ENCODE peak calls at places on chromosomes 3 and 15, in six cellular contexts. E, L, O, V, S and G are unnamed samples.

GRCh38 chr3:69739204-69740102 is at the start of gene MITF:
- DNase-seq in O (peak), E (peak), L (peak), S (peak), V (peak), G (peak)

GRCh38 chr3:25594007-25594502 is 70.7 kb downstream of the TOP2B start:
- DNase-seq in O (no peak), E (no peak), S (peak), V (peak), L (no peak), G (no peak)

GRCh38 chr3:120710359-120710758 is 28.3 kb upstream of the HGD start:
- DNase-seq in S (no peak), O (no peak), E (no peak), L (no peak), V (no peak), G (no peak)

GRCh38 chr3:32901005-32901932 is 50.2 kb upstream of the CCR4 start:
- DNase-seq in S (no peak), L (no peak), O (no peak), V (no peak), E (no peak), G (no peak)

GRCh38 chr3:5013021-5013906 is 34.0 kb downstream of the BHLHE40 start:
- DNase-seq in E (peak), V (peak), S (peak), O (peak), L (no peak), G (no peak)

GRCh38 chr3:1272541-1273265 is 179.9 kb downstream of the CNTN6 start:
- DNase-seq in S (no peak), O (peak), E (no peak), L (no peak), V (no peak), G (no peak)

GRCh38 chr15:99732711-99733267 is 448 bp downstream of the LYSMD4 start:
- DNase-seq in V (peak), S (no peak), O (no peak), E (peak), L (no peak), G (peak)

GRCh38 chr3:53804697-53805462 is 41.3 kb downstream of the CHDH start:
- DNase-seq in E (no peak), V (no peak), O (no peak), S (no peak), L (peak), G (peak)

GRCh38 chr3:6861989-6862879 is 1.3 kb downstream of the GRM7 start:
- DNase-seq in O (no peak), E (no peak), S (no peak), L (no peak), V (no peak), G (no peak)

GRCh38 chr3:168116279-168116678 is 20.6 kb upstream of the GOLIM4 start:
- DNase-seq in E (peak), V (peak), O (peak), S (no peak), L (no peak), G (no peak)

GRCh38 chr15:69838951-69839350 is 258.8 kb downstream of the TLE3 start:
- DNase-seq in S (no peak), O (no peak), L (no peak), V (no peak), E (no peak), G (no peak)

GRCh38 chr15:79132770-79133169 is 42.2 kb upstream of the RASGRF1 start:
- DNase-seq in O (no peak), E (no peak), L (no peak), V (no peak), S (no peak), G (no peak)

GRCh38 chr3:13234155-13234505 is 160.9 kb upstream of the IQSEC1 start:
- DNase-seq in O (no peak), E (no peak), S (no peak), L (no peak), V (no peak), G (no peak)

GRCh38 chr3:149638401-149639092 is 19.3 kb downstream of the WWTR1 start:
- DNase-seq in O (no peak), E (no peak), L (no peak), S (no peak), V (no peak), G (no peak)

GRCh38 chr15:25739687-25740121 is 123.4 kb downstream of the ATP10A start:
- DNase-seq in O (no peak), L (no peak), V (no peak), S (no peak), E (no peak), G (no peak)

GRCh38 chr15:74664028-74664616 is 31.7 kb downstream of the EDC3 start:
- DNase-seq in V (no peak), O (peak), S (peak), E (peak), L (no peak), G (no peak)

GRCh38 chr3:101850327-101851048 is 1.2 kb downstream of the NFKBIZ start:
- DNase-seq in V (no peak), E (no peak), S (no peak), O (no peak), L (no peak), G (no peak)

GRCh38 chr15:53209396-53210042 is 419.4 kb upstream of the ONECUT1 start:
- DNase-seq in O (no peak), V (no peak), L (no peak), E (no peak), S (no peak), G (no peak)

GRCh38 chr3:111333642-111334041 is 208.4 kb upstream of the CD96 start:
- DNase-seq in L (no peak), S (no peak), V (no peak), E (no peak), O (no peak), G (no peak)

GRCh38 chr15:99504823-99505551 is 60.8 kb upstream of the MEF2A start:
- DNase-seq in E (no peak), V (no peak), L (no peak), O (no peak), S (peak), G (no peak)

GRCh38 chr15:91737419-91737818 is 116.1 kb upstream of the SLCO3A1 start:
- DNase-seq in S (no peak), V (no peak), L (no peak), O (no peak), E (no peak), G (no peak)

GRCh38 chr3:61847784-61848462 is 286.6 kb downstream of the PTPRG start:
- DNase-seq in S (peak), L (no peak), O (peak), E (peak), V (no peak), G (no peak)

GRCh38 chr3:96803860-96804259 is 10.5 kb upstream of the EPHA6 start:
- DNase-seq in V (no peak), L (no peak), E (no peak), S (no peak), O (no peak), G (no peak)

GRCh38 chr3:128066111-128066510 is 13.9 kb downstream of the SEC61A1 start:
- DNase-seq in L (no peak), V (no peak), E (no peak), O (no peak), S (no peak), G (no peak)

GRCh38 chr3:128064962-128065361 is 12.7 kb downstream of the SEC61A1 start:
- DNase-seq in S (no peak), O (no peak), L (no peak), V (no peak), E (no peak), G (no peak)

GRCh38 chr3:128060473-128061381 is 8.5 kb downstream of the SEC61A1 start:
- DNase-seq in E (no peak), S (no peak), O (no peak), V (no peak), L (no peak), G (no peak)

GRCh38 chr3:128067481-128067880 is 15.2 kb downstream of the SEC61A1 start:
- DNase-seq in E (no peak), V (no peak), O (no peak), L (no peak), S (no peak), G (no peak)

DNA sequence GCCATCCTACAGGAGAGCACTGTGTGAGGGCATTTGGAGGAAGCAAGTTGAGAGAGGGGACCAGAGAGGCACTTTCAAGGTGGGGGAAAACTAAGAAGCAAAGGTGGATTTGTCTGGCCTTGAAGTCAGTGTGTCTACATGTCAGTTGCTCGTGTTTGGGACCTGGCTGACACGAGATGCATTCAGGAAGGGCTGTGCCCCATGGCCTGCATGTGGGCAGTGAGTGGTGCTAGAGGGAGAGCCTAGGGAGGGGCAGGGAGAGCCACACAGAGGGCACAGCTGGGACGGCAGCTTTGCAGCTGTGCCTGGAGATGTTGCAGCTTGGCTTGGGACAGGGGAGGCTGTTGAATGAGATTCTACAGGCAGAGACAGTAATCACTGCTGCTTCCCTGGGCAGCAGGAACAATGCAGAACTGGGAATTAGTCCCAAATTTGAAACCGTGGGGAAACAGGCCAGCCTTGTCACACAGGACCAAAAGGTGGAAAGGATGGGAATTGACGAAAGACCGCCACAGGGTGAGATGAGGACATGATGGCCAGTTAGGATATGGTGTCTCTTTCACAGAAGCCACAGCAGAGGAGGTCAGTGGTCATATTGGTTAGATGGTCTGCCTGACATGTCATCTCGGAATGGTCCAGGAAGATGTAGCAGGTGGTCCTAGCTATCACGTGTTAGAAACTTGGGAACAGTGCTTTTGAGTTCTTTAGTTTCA is 10.0 kb downstream of the SEC61A1 start:
- DNase-seq in V (no peak), S (no peak), L (no peak), O (no peak), E (no peak), G (no peak)
- TF ChIP-seq POLR2A in V (no peak), S (peak), L (no peak), O (no peak), E (no peak), G (no peak)

DNA sequence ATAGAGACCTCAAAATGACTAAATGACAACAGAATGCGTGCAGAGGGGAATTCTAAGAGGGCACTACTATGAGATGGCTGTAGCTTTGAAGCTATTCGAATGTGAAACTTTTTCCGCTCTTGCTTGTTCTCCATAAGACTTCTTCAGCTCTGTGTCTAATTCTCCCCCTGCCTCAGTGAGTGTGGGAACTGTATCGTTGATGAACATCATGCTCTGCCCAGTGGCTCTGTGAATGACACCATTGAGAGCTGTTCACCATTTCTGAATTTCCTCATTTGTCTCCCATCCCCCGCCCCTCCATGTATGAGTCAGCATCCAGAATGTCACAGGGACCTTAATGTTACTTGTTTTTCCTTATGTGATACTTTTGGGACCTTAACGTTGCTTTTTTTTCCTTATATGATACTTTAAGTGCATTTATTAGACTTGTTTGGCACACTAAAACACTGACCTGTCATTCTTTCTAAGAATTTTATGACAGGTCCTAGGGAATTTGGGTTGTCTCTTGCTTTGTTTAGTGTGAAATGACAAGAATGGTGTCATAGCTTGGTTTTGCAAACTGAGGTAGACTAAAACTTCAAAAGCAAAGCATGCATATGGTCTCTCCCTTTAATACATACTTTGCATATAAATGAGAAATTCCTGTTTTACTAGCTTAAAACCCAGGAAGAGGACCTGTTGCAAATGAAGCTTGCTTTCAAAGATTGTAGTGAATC is 99.6 kb downstream of the FNDC3B start:
- DNase-seq in L (no peak), O (peak), V (peak), S (peak), E (peak), G (no peak)
- TF ChIP-seq POLR2AphosphoS5 in L (no peak), O (no peak), V (no peak), S (no peak), E (peak), G (no peak)

GRCh38 chr3:47513125-47513929 is at the start of gene ELP6:
- DNase-seq in O (peak), V (peak), L (peak), S (peak), E (peak), G (peak)
- TF ChIP-seq POLR2A in O (peak), V (peak), L (peak), S (peak), E (no peak), G (peak)

GRCh38 chr3:64533565-64534317 is 154.1 kb downstream of the ADAMTS9 start:
- DNase-seq in E (peak), S (peak), L (peak), V (peak), O (peak), G (peak)

GRCh38 chr3:64530434-64531049 is 157.3 kb downstream of the ADAMTS9 start:
- DNase-seq in O (peak), E (peak), S (peak), L (no peak), V (peak), G (peak)
- TF ChIP-seq POLR2AphosphoS5 in O (no peak), E (no peak), S (no peak), L (no peak), V (no peak), G (no peak)

GRCh38 chr15:39588531-39589192 is 7.8 kb downstream of the THBS1 start:
- DNase-seq in S (no peak), O (no peak), L (no peak), V (no peak), E (no peak), G (no peak)
- TF ChIP-seq POLR2A in S (no peak), O (no peak), L (no peak), V (no peak), E (no peak), G (no peak)

GRCh38 chr3:48214225-48214624 is 9.1 kb upstream of the CAMP start:
- DNase-seq in O (no peak), S (no peak), E (no peak), V (no peak), L (no peak), G (no peak)

GRCh38 chr3:48215466-48215865 is 7.8 kb upstream of the CAMP start:
- DNase-seq in S (no peak), V (no peak), E (peak), O (peak), L (no peak), G (no peak)

GRCh38 chr3:48217449-48217848 is 5.8 kb upstream of the CAMP start:
- DNase-seq in O (no peak), L (no peak), E (no peak), V (no peak), S (no peak), G (no peak)

GRCh38 chr3:48215019-48215418 is 8.3 kb upstream of the CAMP start:
- DNase-seq in V (no peak), L (no peak), E (peak), O (peak), S (no peak), G (no peak)

DNA sequence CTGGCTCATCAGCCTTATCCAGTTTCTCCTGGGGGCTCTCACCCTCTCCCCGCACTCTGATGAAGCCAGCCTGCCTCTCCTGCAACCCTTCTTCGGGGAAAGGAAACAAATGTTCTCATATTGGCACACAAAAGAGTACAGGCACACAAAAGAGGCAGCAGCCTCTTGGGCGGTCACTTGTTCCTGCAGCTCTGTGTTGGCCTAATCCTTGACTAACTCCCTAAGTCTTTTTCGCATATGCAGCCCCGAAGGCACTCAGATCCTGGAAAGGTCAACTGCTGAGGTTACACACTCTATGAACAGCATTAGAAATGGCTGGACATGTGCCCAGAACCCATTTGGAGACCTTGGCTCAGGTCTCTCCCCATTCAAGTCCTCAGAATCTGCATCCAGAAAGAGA is 7.4 kb upstream of the CAMP start:
- DNase-seq in V (no peak), S (no peak), L (no peak), O (peak), E (peak), G (no peak)
- TF ChIP-seq POLR2AphosphoS5 in V (no peak), S (no peak), L (no peak), O (no peak), E (peak), G (no peak)

DNA sequence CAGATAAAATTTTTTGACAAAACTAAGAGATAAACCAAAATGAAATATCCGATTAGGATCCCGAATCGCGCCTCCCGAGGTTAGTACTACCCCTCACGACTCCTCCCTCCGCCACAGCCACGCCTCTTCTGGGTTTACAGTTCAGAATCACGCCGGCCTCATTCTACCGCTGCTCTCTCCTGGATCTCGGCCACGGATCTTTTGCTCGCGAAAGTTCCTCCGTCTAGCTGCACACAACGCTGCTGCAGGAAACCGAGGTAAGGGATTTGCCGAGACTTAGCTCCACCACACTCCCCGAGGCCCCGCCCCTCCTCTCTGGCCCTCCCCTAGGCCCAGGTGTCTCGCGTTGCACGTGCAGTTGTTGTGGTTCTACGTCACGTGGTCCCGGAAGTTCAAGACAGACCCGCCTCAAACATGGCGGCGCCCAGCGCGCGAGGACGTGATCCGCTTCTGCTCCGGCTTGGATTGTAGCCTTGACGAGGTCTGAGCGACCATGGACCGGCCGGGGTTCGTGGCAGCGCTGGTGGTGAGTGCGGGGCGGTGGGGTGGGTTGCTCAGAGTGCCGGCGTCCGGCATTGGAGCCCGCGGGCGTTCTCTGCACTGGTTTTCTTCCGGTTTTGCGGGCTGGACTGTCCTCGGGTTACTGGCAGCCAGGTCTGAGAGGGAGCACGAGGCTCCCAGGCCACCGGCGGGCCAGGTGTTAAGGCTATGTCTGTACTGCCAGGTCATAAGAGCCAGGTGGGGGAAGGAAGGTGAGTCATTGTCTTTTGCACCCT is at the start of gene SLC25A26:
- DNase-seq in O (peak), E (peak), S (peak), V (peak), L (peak), G (peak)
- TF ChIP-seq POLR2A in O (peak), E (no peak), S (peak), V (peak), L (peak), G (peak)